ENCODE peak calls at places on chromosomes 13 and 19, in ten cellular contexts. R is PC-9, L is endothelial cell of umbilical vein, A is hepatocyte, Y is GM23338, D is K562, T is astrocyte, I is neural progenitor cell, C is GM23248, Z is H1. G is an unnamed sample.
A peak's percentile ranks its signal among the peaks of the same experiment; 100 is the strongest.

GRCh38 chr19:21434516-21434915 is 37.6 kb downstream of the ZNF493 start:
- DNase-seq in T (no peak), A (no peak), C (no peak), R (no peak), I (no peak), D (no peak), L (no peak), Y (no peak), Z (no peak), G (no peak)

GRCh38 chr19:3210347-3211017 is 14.0 kb upstream of the CELF5 start:
- DNase-seq in R (no peak), I (peak; percentile 61), T (no peak), A (peak; percentile 52), D (peak; percentile 69), C (peak; percentile 62), Y (peak; percentile 84), L (peak; percentile 40), Z (peak; percentile 96), G (peak; percentile 7)

GRCh38 chr13:109989686-109990085 is 203.3 kb upstream of the IRS2 start:
- DNase-seq in Z (no peak), T (peak; percentile 25), R (no peak), I (no peak), D (no peak), A (no peak), C (peak; percentile 69), Y (no peak), L (no peak), G (no peak)

GRCh38 chr13:114124921-114125320 is 7.5 kb downstream of the RASA3 start:
- DNase-seq in R (no peak), I (no peak), T (peak; percentile 83), D (no peak), L (no peak), C (peak; percentile 86), Y (no peak), Z (no peak), A (no peak), G (no peak)

GRCh38 chr13:39263033-39263432 is 224.8 kb downstream of the NHLRC3 start:
- DNase-seq in Y (peak; percentile 72), C (peak; percentile 49), Z (peak; percentile 67), I (peak; percentile 49), A (peak; percentile 46), R (no peak), L (peak; percentile 71), T (no peak), D (peak; percentile 38), G (no peak)

GRCh38 chr13:107375701-107376350 is 807.9 kb upstream of the ARGLU1 start:
- DNase-seq in Y (no peak), R (no peak), I (no peak), D (no peak), C (no peak), L (peak; percentile 84), A (no peak), Z (no peak), T (peak; percentile 11), G (no peak)

GRCh38 chr19:3656073-3656746 is 29.6 kb upstream of the CACTIN start:
- DNase-seq in T (peak; percentile 20), R (no peak), L (no peak), Z (no peak), D (no peak), C (peak; percentile 36), I (no peak), A (no peak), Y (no peak), G (no peak)

GRCh38 chr19:8461891-8462290 is 17.1 kb downstream of the HNRNPM start:
- DNase-seq in R (no peak), C (no peak), L (no peak), T (no peak), Z (no peak), A (no peak), Y (no peak), D (no peak), I (no peak), G (no peak)

GRCh38 chr13:101916108-101916757 is 463.8 kb downstream of the ITGBL1 start:
- DNase-seq in R (no peak), A (peak; percentile 43), D (no peak), I (peak; percentile 84), T (no peak), Y (peak; percentile 81), C (peak; percentile 37), Z (peak; percentile 80), L (no peak), G (no peak)
- TF ChIP-seq EZH2 in R (no peak), A (no peak), D (no peak), I (peak; percentile 85), T (peak; percentile 85), Y (peak; percentile 77), C (no peak), Z (peak; percentile 79), L (peak; percentile 42), G (peak; percentile 38)

GRCh38 chr19:19579533-19580361 is 38.7 kb downstream of the PBX4 start:
- DNase-seq in C (no peak), R (no peak), A (no peak), I (peak; percentile 35), L (no peak), T (no peak), Z (no peak), Y (no peak), D (no peak), G (no peak)
- H3K4me2 ChIP-seq in C (no peak overlapping the region), R (no peak overlapping the region), A (no peak overlapping the region), I (no peak overlapping the region), L (no peak overlapping the region), T (no peak overlapping the region), Z (no peak overlapping the region), Y (no peak overlapping the region), D (no peak overlapping the region), G (no peak overlapping the region)

GRCh38 chr19:51019544-51019925 is at the start of gene KLK10:
- DNase-seq in L (no peak), T (no peak), A (no peak), I (no peak), Y (no peak), Z (no peak), R (no peak), D (no peak), C (no peak), G (no peak)

GRCh38 chr19:51015691-51016267 is 3.7 kb downstream of the KLK10 start:
- DNase-seq in R (no peak), L (no peak), D (no peak), Y (no peak), C (no peak), T (no peak), Z (no peak), A (no peak), I (no peak), G (no peak)

GRCh38 chr19:51016798-51017683 is 2.5 kb downstream of the KLK10 start:
- DNase-seq in T (no peak), L (peak; percentile 39), Y (peak; percentile 94), R (peak; percentile 88), D (peak; percentile 85), Z (peak; percentile 98), C (peak; percentile 66), A (peak; percentile 69), I (peak; percentile 80), G (no peak)

GRCh38 chr19:51020988-51021651 is 1.6 kb upstream of the KLK10 start:
- DNase-seq in A (peak; percentile 61), R (peak; percentile 70), Y (peak; percentile 79), C (peak; percentile 69), D (peak; percentile 48), Z (no peak), I (peak; percentile 74), T (peak; percentile 27), L (peak; percentile 67), G (no peak)

DNA sequence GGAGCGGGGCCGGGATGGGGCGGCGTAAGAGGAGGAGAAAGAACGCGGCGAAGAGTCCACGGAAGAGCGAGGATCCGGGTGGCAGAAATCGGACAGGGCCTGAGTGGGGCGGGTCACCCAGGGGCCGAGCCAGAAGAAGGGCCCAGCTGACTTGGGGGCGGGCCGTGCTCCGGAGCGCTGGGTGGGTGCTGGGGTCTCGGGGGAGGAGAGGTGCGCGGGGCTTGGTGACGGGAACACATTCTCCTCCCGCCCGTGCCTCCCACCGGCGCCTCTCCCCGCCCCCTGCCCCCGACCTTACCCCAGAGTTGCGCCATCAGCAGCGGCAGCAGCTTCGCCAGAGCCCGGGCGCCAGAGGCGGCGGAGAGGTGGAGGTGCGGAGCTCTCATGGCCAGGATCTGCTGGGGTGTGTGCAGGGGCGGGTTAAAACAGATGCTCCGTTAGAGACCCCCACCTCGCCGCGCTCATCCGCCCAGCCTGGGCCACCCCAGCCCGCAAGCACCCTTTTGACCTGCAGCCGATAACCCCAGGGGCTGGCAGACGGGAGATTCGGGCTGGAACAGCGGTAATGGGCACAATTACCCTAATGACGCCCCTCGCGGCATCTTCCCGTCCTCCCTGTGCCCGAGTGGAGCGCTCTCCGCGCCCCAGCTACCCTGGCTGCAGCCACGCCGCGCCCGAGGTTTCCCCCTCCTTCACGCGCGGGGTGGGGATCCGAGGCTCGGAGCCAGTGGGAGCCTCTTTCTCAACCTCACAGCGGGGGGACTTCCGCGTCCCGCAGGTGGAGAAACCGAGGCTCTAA is 565 bp downstream of the KLK10 start:
- DNase-seq in D (no peak), L (no peak), I (no peak), A (peak; percentile 38), T (no peak), C (no peak), Z (peak; percentile 73), R (peak; percentile 79), Y (peak; percentile 73), G (no peak)
- TF ChIP-seq EZH2 in D (no peak), L (peak; percentile 57), I (peak; percentile 41), A (peak; percentile 68), T (peak; percentile 51), C (peak; percentile 55), Z (no peak), R (no peak), Y (peak; percentile 36), G (no peak)

GRCh38 chr19:49407482-49408015 is 15.7 kb downstream of the PTH2 start:
- DNase-seq in D (no peak), L (no peak), T (no peak), C (no peak), Y (no peak), Z (no peak), R (no peak), I (no peak), A (no peak), G (no peak)

GRCh38 chr19:49407079-49407478 is 16.2 kb downstream of the PTH2 start:
- DNase-seq in T (no peak), D (no peak), L (no peak), Y (no peak), A (no peak), Z (no peak), I (no peak), C (no peak), R (no peak), G (no peak)

GRCh38 chr19:49408816-49409440 is 14.3 kb downstream of the PTH2 start:
- DNase-seq in Y (no peak), Z (no peak), L (no peak), I (no peak), R (no peak), T (no peak), D (no peak), A (no peak), C (no peak), G (no peak)

GRCh38 chr19:49411681-49412321 is 11.4 kb downstream of the PTH2 start:
- DNase-seq in R (no peak), I (no peak), D (no peak), Z (no peak), Y (no peak), C (no peak), A (no peak), T (no peak), L (no peak), G (no peak)

DNA sequence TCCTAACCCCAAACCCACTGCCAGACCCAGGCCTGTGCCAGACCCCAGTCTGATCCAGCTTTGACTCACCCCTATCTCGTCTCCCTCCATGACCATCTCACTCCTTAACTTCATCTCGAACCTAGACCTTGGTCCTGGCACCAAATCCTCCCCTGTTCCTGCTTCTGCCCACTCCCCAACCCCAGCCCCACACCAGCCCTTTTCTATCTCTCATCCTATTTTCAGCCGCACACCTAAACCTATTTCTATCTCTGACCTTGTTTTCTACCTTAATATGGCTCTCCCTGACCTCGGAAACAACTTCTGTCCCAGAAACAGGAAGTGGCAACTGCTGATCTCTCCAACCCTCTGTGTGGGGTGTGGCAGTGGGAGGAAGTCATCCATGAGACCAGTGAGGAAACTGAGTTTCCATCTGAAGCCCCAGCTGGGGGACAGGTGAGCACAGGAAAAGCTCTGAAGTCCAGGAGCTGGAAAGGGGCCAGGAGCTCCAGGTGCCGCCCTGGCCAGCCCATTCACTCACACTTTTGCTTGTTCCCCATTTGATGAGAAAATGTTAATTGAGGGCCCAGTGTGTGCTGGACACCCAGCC is 13.7 kb downstream of the PTH2 start:
- DNase-seq in C (no peak), R (no peak), A (no peak), L (no peak), T (no peak), I (no peak), D (no peak), Z (no peak), Y (no peak), G (no peak)
- H3K4me2 ChIP-seq in C (no peak overlapping the region), R (no peak overlapping the region), A (no peak overlapping the region), L (no peak overlapping the region), T (no peak overlapping the region), I (no peak overlapping the region), D (peak overlapping the region; percentile 33), Z (no peak overlapping the region), Y (no peak overlapping the region), G (no peak overlapping the region)

G was measured in keratinocyte.